ENCODE peak calls at places on chromosomes 4 and X, in eight cellular contexts. H is right lobe of liver, A is HCT116, V is fibroblast of lung, Z is fibroblast of the aortic adventitia, J is tibial artery, Y is fibroblast of villous mesenchyme, F is fibroblast of mammary gland. O is an unnamed sample.

GRCh38 chrX:42678133-42678532 is 99.8 kb downstream of the PPP1R2C start:
- DNase-seq in Y (peak), A (no peak), H (no peak), F (peak), Z (peak), V (no peak), J (no peak), O (no peak)

GRCh38 chrX:73577368-73577767 is 14.4 kb downstream of the CHIC1 start:
- DNase-seq in H (no peak), V (peak), Y (peak), A (no peak), Z (peak), J (no peak), F (peak), O (peak)

GRCh38 chr4:122583906-122584305 is 37.0 kb downstream of the IL21 start:
- DNase-seq in V (peak), F (peak), Y (peak), A (no peak), H (no peak), J (no peak), Z (peak), O (peak)

GRCh38 chr4:139083533-139084424 is 68.2 kb downstream of the NOCT start:
- DNase-seq in V (peak), Z (peak), A (peak), F (peak), J (peak), H (peak), Y (peak), O (peak)

GRCh38 chrX:68942797-68943196 is 114.0 kb downstream of the EFNB1 start:
- DNase-seq in Y (peak), F (no peak), V (no peak), J (no peak), Z (no peak), H (no peak), A (no peak), O (no peak)

GRCh38 chr4:161546902-161547301 is 616.9 kb downstream of the FSTL5 start:
- DNase-seq in Z (no peak), V (peak), A (no peak), Y (no peak), F (peak), H (no peak), J (no peak), O (no peak)

GRCh38 chr4:2318476-2318875 is 56.6 kb upstream of the MXD4 start:
- DNase-seq in V (no peak), F (no peak), J (no peak), Z (no peak), Y (no peak), A (no peak), H (no peak), O (no peak)

GRCh38 chr4:81214518-81215218 is 354 bp downstream of the PRKG2 start:
- DNase-seq in Y (no peak), J (no peak), Z (peak), V (peak), F (peak), H (no peak), A (no peak), O (no peak)

GRCh38 chrX:39195156-39195555 is 393.9 kb downstream of the MID1IP1 start:
- DNase-seq in F (no peak), V (no peak), Y (no peak), J (no peak), A (no peak), Z (no peak), H (no peak), O (no peak)

GRCh38 chrX:31832263-31832662 is 760.4 kb upstream of the FTHL17 start:
- DNase-seq in Y (no peak), F (no peak), H (no peak), Z (no peak), A (no peak), J (no peak), V (no peak), O (no peak)

GRCh38 chr4:116122131-116122530 is 963.2 kb downstream of the TRAM1L1 start:
- DNase-seq in H (no peak), A (no peak), J (no peak), Z (no peak), V (no peak), Y (no peak), F (no peak), O (no peak)

GRCh38 chrX:63506320-63506719 is 155.2 kb upstream of the SPIN4 start:
- DNase-seq in V (peak), H (no peak), A (peak), J (no peak), F (peak), Z (peak), Y (peak), O (peak)

GRCh38 chr4:56326363-56326762 is 60.9 kb downstream of the AASDH start:
- DNase-seq in V (no peak), J (no peak), Y (no peak), F (no peak), A (no peak), Z (no peak), H (no peak), O (no peak)

GRCh38 chr4:141871086-141871485 is 234.7 kb downstream of the IL15 start:
- DNase-seq in Z (peak), Y (no peak), H (no peak), A (no peak), V (peak), J (no peak), F (peak), O (peak)

GRCh38 chr4:147707892-147708672 is 23.8 kb upstream of the ARHGAP10 start:
- DNase-seq in Y (peak), A (peak), H (peak), F (peak), J (peak), Z (peak), V (peak), O (peak)

GRCh38 chrX:24899391-24899790 is 116.4 kb downstream of the ARX start:
- DNase-seq in H (no peak), A (no peak), Y (peak), V (peak), F (no peak), Z (no peak), J (no peak), O (no peak)

GRCh38 chrX:114924423-114924822 is 93.0 kb downstream of the IL13RA2 start:
- DNase-seq in Z (no peak), J (no peak), V (no peak), H (no peak), F (no peak), Y (peak), A (no peak), O (peak)

GRCh38 chrX:106042296-106042695 is 3.8 kb upstream of the SERPINA7 start:
- DNase-seq in A (no peak), H (no peak), F (no peak), Y (no peak), J (no peak), Z (no peak), V (no peak), O (no peak)

GRCh38 chrX:118370921-118371624 is 25.2 kb downstream of the WDR44 start:
- DNase-seq in Y (peak), F (peak), J (no peak), Z (peak), A (no peak), H (no peak), V (peak), O (no peak)

GRCh38 chr4:109640644-109641043 is 62.6 kb downstream of the CASP6 start:
- DNase-seq in F (no peak), H (no peak), Z (no peak), V (no peak), J (no peak), A (no peak), Y (no peak), O (no peak)

GRCh38 chr4:48141048-48141447 is 7.0 kb upstream of the TXK start:
- DNase-seq in J (no peak), Y (peak), V (peak), H (no peak), Z (peak), A (no peak), F (peak), O (no peak)

GRCh38 chrX:40922307-40922706 is 162.9 kb upstream of the USP9X start:
- DNase-seq in H (no peak), V (peak), A (peak), J (no peak), Y (peak), F (peak), Z (peak), O (no peak)
- TF ChIP-seq CTCF in H (no peak), V (peak), A (peak), J (no peak), Y (peak), F (peak), Z (peak), O (peak)

DNA sequence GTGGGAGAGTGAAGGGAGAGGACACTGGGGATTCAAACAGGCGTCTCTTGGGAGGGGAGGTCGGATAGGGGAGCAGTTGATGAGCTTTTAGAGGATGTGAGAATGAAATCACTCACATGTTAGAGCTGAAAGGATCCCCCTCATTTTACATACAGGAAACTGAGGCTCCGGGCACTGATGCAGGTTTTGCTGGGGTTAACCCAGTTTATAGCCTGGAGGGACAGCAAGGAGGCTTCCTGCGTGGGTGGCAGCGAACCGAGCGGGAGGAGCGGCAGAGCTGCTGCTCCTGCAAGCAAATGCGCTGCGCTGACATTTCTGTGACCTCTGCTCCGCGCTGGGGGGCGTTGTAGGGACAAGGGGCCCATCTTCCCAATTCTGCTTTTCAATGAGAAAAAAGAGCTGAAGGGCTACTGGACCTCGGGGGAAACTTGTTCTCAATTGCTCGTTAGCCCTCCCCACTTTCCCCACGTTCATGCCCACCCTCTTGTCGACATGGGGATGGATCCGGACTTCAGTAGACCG is 1.1 kb upstream of the NEUROG2 start:
- DNase-seq in V (no peak), J (no peak), Z (no peak), H (no peak), F (no peak), A (no peak), Y (no peak), O (no peak)
- H3K4me3 ChIP-seq in V (no peak), J (no peak), Z (no peak), H (no peak), F (no peak), A (no peak), Y (no peak), O (no peak)

GRCh38 chr4:25847329-25847728 is 15.5 kb downstream of the SEL1L3 start:
- DNase-seq in H (no peak), F (no peak), Y (no peak), Z (no peak), V (no peak), J (no peak), A (no peak), O (no peak)
- TF ChIP-seq CTCF in H (no peak), F (no peak), Y (no peak), Z (no peak), V (no peak), J (no peak), A (no peak), O (no peak)

DNA sequence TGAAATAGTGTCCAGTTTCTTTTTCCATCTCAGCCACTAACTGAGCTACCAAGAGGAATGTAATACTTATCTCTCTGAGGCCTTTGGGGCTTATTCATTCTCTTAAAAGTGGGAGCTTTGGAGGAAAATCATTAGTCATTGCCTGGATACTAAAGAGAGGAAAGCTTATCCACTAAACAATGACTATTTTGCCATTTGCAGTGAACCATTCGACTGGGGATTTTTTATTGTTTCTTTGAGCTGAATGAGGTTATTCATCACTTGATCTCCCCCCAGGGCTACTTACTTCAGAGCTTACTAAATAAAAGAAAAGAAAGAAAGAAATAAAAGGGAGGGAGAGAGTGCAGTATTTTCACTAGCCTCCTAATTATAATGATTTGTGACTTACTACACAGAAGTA is 1329.5 kb upstream of the TENM3 start:
- DNase-seq in J (no peak), A (peak), Y (no peak), V (no peak), Z (peak), F (peak), H (no peak), O (no peak)
- H3K4me3 ChIP-seq in J (no peak), A (no peak), Y (no peak), V (no peak), Z (no peak), F (no peak), H (no peak), O (no peak)

DNA sequence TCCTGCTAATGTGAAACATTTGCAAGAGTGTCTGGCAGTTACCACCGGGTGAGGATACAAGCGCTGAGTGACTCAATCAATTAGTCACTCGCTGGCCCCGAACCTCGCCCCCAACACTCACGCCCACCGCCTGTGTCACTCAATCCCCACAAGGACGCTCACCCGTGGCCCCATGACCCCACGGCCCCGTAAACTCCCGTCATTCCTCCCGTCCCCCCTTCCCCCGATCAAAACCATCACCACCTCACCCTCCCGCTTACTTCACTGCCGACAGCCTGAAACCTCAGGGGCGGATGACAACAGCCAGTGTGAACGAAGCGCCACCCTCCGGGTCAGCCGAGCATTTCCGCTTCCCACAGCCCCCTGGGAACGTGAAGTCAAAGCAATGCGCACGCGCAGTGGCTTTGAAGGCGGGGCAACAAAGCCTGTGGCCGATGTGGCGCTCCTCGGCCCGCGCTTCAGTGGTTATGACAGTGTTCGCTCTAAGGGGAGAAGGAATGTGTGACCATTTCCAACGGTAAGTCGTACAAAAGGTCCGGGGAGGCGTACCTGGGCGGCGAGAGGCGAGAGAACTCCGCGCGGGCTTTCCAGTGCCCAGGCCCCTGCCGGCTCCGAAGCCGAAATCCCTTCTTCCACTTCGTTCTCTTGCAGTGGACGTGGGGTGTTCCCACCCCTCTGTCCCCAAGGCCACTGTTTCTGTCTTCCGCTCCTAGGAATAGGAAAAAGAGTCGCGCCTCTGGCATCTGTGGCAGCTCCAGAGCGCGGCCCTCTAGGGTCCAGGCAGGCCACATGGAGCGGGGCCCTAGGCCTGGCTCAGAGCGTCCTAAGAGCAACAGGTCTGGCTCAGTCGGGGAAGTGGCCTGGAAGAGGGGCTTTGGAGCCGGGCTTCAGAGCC is at the start of gene ZNF674:
- DNase-seq in Y (peak), Z (peak), J (peak), V (peak), F (peak), H (peak), A (peak), O (peak)
- TF ChIP-seq CTCF in Y (peak), Z (peak), J (peak), V (no peak), F (no peak), H (peak), A (no peak), O (peak)

O was measured in foreskin fibroblast.